ENCODE peak calls at places on chromosomes 7 and 10, in eight cellular contexts. V is A549, C is stomach, M is OCI-LY7, O is dorsolateral prefrontal cortex, J is pancreas, Z is cardiac fibroblast, R is brain microvascular endothelial cell. G is an unnamed sample.

GRCh38 chr7:50554431-50554830 is 10.8 kb downstream of the DDC start:
- DNase-seq in V (no peak), M (no peak), R (no peak), J (no peak), C (no peak), Z (no peak), O (no peak), G (no peak)

GRCh38 chr10:102241037-102241443 is 272 bp downstream of the PITX3 start:
- DNase-seq in J (no peak), R (no peak), C (no peak), V (no peak), Z (peak), O (no peak), M (no peak), G (no peak)

GRCh38 chr7:81506609-81507008 is 263.2 kb downstream of the HGF start:
- DNase-seq in J (no peak), C (no peak), V (no peak), Z (peak), R (no peak), M (no peak), O (no peak), G (no peak)

GRCh38 chr7:18064242-18064838 is 36.7 kb upstream of the PRPS1L1 start:
- DNase-seq in V (no peak), M (peak), R (peak), C (no peak), J (no peak), O (no peak), Z (peak), G (no peak)

GRCh38 chr10:77463967-77464745 is 173.5 kb downstream of the KCNMA1 start:
- DNase-seq in C (no peak), R (peak), Z (peak), O (no peak), V (no peak), M (no peak), J (no peak), G (peak)

GRCh38 chr7:15015545-15016314 is 113.2 kb upstream of the DGKB start:
- DNase-seq in J (no peak), M (peak), O (no peak), Z (peak), C (peak), R (peak), V (peak), G (peak)

GRCh38 chr7:82562716-82563404 is 119.3 kb upstream of the CACNA2D1 start:
- DNase-seq in R (peak), M (no peak), J (no peak), Z (peak), C (no peak), V (no peak), O (no peak), G (peak)

GRCh38 chr7:158302274-158303070 is 285.2 kb downstream of the PTPRN2 start:
- DNase-seq in M (no peak), Z (no peak), C (peak), V (no peak), R (no peak), J (no peak), O (no peak), G (no peak)

GRCh38 chr10:103652599-103653281 is 159.2 kb downstream of the NEURL1 start:
- DNase-seq in V (no peak), M (no peak), Z (no peak), R (no peak), J (no peak), O (no peak), C (no peak), G (no peak)

GRCh38 chr7:99083733-99084132 is 60.2 kb downstream of the SMURF1 start:
- DNase-seq in R (no peak), C (no peak), O (no peak), V (no peak), Z (no peak), J (no peak), M (no peak), G (no peak)
- H3K4me3 ChIP-seq in R (no peak), C (no peak), O (no peak), V (no peak), Z (no peak), J (no peak), M (no peak), G (no peak)

GRCh38 chr7:80095545-80095944 is 39.1 kb upstream of the GNAI1 start:
- DNase-seq in R (no peak), Z (peak), V (no peak), J (no peak), O (no peak), C (no peak), M (no peak), G (peak)
- TF ChIP-seq CTCF in R (peak), Z (peak), V (peak), J (peak), O (peak), C (peak), M (peak), G (peak)

GRCh38 chr7:78071821-78072590 is 273.4 kb downstream of the PHTF2 start:
- DNase-seq in O (no peak), R (no peak), M (no peak), V (no peak), C (no peak), J (no peak), Z (no peak), G (no peak)

GRCh38 chr7:78074713-78075112 is 276.1 kb downstream of the PHTF2 start:
- DNase-seq in J (no peak), Z (no peak), C (no peak), V (no peak), O (no peak), R (no peak), M (no peak), G (no peak)

GRCh38 chr7:78073470-78074382 is 275.2 kb downstream of the PHTF2 start:
- DNase-seq in J (no peak), R (no peak), M (no peak), C (no peak), V (no peak), O (no peak), Z (no peak), G (no peak)
- H3K4me3 ChIP-seq in J (no peak), R (no peak), M (no peak), C (no peak), V (no peak), O (no peak), Z (no peak), G (no peak)

DNA sequence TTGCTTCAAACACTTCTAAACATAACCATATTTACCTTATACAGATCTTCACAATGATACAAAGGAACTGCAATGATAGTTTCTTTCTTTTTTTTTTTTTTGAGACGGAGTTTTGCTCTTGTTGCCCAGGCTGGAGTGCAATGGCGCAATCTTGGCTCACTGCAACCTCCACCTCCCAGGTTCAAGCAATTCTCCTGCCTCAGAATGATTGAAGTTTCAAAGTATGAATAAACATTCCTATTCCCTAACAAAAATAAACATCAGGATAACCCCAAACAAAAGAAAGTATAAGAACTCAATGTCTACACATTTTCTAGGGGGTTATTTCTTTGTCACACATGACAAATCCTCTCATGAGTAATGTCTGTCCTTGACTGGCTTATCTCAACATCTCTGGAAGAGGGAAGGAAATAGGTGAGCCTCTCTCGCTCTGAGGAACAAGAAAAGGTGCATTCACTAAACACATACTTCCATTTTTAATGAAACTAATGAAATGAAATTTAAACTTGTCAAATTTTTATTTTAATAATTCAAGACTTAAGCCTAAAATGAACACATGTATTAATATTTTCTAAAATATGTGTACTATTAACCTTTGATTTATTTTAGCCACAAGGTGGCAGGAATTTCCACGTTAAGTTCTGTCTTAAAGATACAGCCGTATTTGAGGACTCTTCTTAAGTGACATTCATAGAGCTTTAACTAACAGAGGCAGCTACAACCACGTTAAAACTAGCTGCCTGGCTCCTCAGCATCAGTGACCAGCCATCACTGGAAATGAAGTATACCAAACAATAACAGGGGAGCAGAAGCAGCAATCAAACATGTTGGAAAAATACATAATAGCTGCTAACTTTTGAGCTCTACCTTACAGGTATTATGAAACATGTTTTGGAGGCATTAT is 58.3 kb downstream of the MALSU1 start:
- DNase-seq in V (peak), M (peak), O (no peak), J (no peak), R (no peak), C (no peak), Z (peak), G (peak)
- TF ChIP-seq CTCF in V (peak), M (peak), O (peak), J (no peak), R (peak), C (peak), Z (peak), G (no peak)

GRCh38 chr10:48523212-48523819 is 81.6 kb downstream of the ARHGAP22 start:
- DNase-seq in J (no peak), V (peak), C (peak), O (peak), R (peak), M (no peak), Z (peak), G (peak)
- H3K4me3 ChIP-seq in J (peak), V (peak), C (peak), O (peak), R (peak), M (no peak), Z (peak), G (peak)

GRCh38 chr10:69789164-69789576 is 12.5 kb upstream of the COL13A1 start:
- DNase-seq in J (no peak), M (peak), O (no peak), V (no peak), C (no peak), Z (peak), R (no peak), G (peak)
- TF ChIP-seq CTCF in J (no peak), M (peak), O (peak), V (peak), C (peak), Z (peak), R (peak), G (peak)

DNA sequence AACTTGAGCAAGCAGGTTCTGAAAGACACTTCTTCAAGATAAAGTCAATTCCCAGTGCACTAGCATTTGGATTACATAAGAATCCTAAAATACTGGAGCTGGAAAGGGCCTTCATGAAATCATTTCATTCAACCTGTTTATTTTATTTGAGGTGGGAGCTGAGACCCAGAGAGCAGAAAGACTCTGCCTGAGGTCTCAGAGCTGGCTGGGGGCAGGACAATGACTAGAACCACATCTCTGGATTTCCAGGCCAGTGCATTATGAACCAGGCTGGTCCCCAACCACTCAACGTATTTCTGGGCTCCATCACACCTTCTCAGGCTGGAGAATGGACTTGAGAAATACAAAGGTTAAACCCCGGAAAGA is 8.4 kb downstream of the ANXA11 start:
- DNase-seq in Z (no peak), M (no peak), V (no peak), C (no peak), J (no peak), R (no peak), O (no peak), G (no peak)
- H3K4me3 ChIP-seq in Z (no peak), M (no peak), V (peak), C (no peak), J (no peak), R (no peak), O (no peak), G (no peak)